ENCODE peak calls at places on chromosomes 7 and 10, in five cellular contexts. One of them, this sample, is unnamed.

GRCh38 chr10:114266521-114266920 is 27.5 kb downstream of the VWA2 start:
- DNase-seq in body of pancreas: peak
- DNase-seq in CD8-positive, alpha-beta T cell: no peak
- DNase-seq in endothelial cell: no peak
- DNase-seq in IMR-90: peak
- DNase-seq in this sample: no peak

GRCh38 chr10:77898323-77899079 is 28.1 kb downstream of the DLG5 start:
- DNase-seq in body of pancreas: peak
- DNase-seq in CD8-positive, alpha-beta T cell: no peak
- DNase-seq in endothelial cell: peak
- DNase-seq in IMR-90: no peak
- DNase-seq in this sample: no peak

GRCh38 chr7:93544686-93545085 is 29.8 kb downstream of the CALCR start:
- DNase-seq in body of pancreas: no peak
- DNase-seq in CD8-positive, alpha-beta T cell: no peak
- DNase-seq in endothelial cell: no peak
- DNase-seq in IMR-90: no peak
- DNase-seq in this sample: no peak

GRCh38 chr10:110431659-110432058 is 66.0 kb upstream of the DUSP5 start:
- DNase-seq in body of pancreas: no peak
- DNase-seq in CD8-positive, alpha-beta T cell: no peak
- DNase-seq in endothelial cell: no peak
- DNase-seq in IMR-90: no peak
- DNase-seq in this sample: no peak

GRCh38 chr7:76069238-76069638 is 21.3 kb downstream of the MDH2 start:
- DNase-seq in body of pancreas: peak
- DNase-seq in CD8-positive, alpha-beta T cell: no peak
- DNase-seq in endothelial cell: no peak
- DNase-seq in IMR-90: peak
- DNase-seq in this sample: peak

GRCh38 chr10:5752301-5752871 is 60.8 kb downstream of the GDI2 start:
- DNase-seq in body of pancreas: no peak
- DNase-seq in CD8-positive, alpha-beta T cell: no peak
- DNase-seq in endothelial cell: no peak
- DNase-seq in IMR-90: no peak
- DNase-seq in this sample: no peak

GRCh38 chr10:33566426-33566825 is 232.0 kb upstream of the NRP1 start:
- DNase-seq in body of pancreas: no peak
- DNase-seq in CD8-positive, alpha-beta T cell: no peak
- DNase-seq in endothelial cell: no peak
- DNase-seq in IMR-90: no peak
- DNase-seq in this sample: no peak

GRCh38 chr10:77661674-77662073 is 24.1 kb upstream of the KCNMA1 start:
- DNase-seq in body of pancreas: no peak
- DNase-seq in CD8-positive, alpha-beta T cell: no peak
- DNase-seq in endothelial cell: no peak
- DNase-seq in IMR-90: no peak
- DNase-seq in this sample: no peak

DNA sequence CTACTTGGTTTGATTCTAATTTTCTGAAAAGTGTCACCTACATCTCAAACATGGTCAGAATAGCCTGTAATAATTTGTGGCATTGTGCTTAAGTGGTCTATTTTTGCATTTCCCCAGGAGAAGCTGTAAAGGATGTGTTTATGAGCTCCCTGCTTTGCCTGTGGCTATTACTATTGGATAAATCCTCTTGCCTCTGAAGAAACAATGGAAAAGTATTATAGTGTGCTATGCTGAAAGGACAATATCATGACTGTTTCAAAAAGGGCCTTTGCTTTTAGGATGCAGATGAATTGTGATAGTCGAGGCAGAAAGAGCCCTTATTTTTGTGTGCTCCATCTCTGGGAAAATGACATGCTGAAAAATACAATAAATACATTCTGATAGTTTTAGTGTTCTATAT is 94.1 kb upstream of the ARMC3 start:
- DNase-seq in body of pancreas: no peak
- DNase-seq in CD8-positive, alpha-beta T cell: no peak
- DNase-seq in endothelial cell: no peak
- DNase-seq in IMR-90: no peak
- DNase-seq in this sample: no peak
- TF ChIP-seq CTCF in body of pancreas: no peak
- TF ChIP-seq CTCF in CD8-positive, alpha-beta T cell: no peak
- TF ChIP-seq CTCF in endothelial cell: no peak
- TF ChIP-seq CTCF in IMR-90: no peak
- TF ChIP-seq CTCF in this sample: no peak

GRCh38 chr10:117174439-117175214 is 22.7 kb upstream of the KCNK18 start:
- DNase-seq in body of pancreas: peak
- DNase-seq in CD8-positive, alpha-beta T cell: peak
- DNase-seq in endothelial cell: peak
- DNase-seq in IMR-90: peak
- DNase-seq in this sample: peak

GRCh38 chr10:117178190-117178589 is 19.1 kb upstream of the KCNK18 start:
- DNase-seq in body of pancreas: no peak
- DNase-seq in CD8-positive, alpha-beta T cell: no peak
- DNase-seq in endothelial cell: no peak
- DNase-seq in IMR-90: no peak
- DNase-seq in this sample: no peak

GRCh38 chr10:117170244-117170643 is 27.0 kb upstream of the KCNK18 start:
- DNase-seq in body of pancreas: no peak
- DNase-seq in CD8-positive, alpha-beta T cell: no peak
- DNase-seq in endothelial cell: no peak
- DNase-seq in IMR-90: no peak
- DNase-seq in this sample: no peak

GRCh38 chr10:117175901-117176534 is 21.3 kb upstream of the KCNK18 start:
- DNase-seq in body of pancreas: peak
- DNase-seq in CD8-positive, alpha-beta T cell: peak
- DNase-seq in endothelial cell: peak
- DNase-seq in IMR-90: peak
- DNase-seq in this sample: peak

DNA sequence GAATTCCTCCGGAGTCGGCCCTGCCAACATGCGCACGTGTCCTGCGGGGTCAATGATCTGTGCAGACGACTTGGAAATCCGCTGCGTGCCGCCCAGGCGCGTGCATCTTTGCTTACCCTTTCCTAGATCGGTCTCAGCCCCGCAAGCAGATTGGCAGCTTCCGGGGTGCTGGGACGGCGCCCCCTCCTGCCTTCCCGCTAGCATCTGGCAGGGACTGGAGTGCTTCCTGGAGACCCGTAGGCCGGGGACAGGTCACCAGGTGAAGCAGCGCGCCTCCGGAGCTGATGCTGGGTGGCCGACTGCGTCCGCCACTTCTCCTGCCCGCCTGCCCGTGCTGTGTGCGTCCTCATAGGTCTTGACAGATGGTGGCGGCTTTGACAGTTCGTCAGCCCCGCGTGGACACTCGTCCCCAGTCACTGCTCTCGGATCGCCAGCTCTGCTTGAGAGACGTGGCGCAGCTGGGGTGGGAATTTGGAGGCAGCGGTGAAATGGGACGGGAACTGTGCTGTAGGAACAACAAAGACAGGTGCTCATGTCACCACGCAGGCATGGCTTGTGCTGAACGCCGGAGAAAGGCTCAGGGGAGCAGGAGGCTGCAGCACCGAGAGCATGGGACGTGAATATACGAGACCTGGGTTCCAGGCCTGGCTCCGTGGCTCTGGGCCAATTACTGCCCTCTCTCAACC is 21.9 kb upstream of the KCNK18 start:
- DNase-seq in body of pancreas: peak
- DNase-seq in CD8-positive, alpha-beta T cell: peak
- DNase-seq in endothelial cell: peak
- DNase-seq in IMR-90: no peak
- DNase-seq in this sample: peak
- TF ChIP-seq CTCF in body of pancreas: peak
- TF ChIP-seq CTCF in CD8-positive, alpha-beta T cell: no peak
- TF ChIP-seq CTCF in endothelial cell: no peak
- TF ChIP-seq CTCF in IMR-90: no peak
- TF ChIP-seq CTCF in this sample: no peak

DNA sequence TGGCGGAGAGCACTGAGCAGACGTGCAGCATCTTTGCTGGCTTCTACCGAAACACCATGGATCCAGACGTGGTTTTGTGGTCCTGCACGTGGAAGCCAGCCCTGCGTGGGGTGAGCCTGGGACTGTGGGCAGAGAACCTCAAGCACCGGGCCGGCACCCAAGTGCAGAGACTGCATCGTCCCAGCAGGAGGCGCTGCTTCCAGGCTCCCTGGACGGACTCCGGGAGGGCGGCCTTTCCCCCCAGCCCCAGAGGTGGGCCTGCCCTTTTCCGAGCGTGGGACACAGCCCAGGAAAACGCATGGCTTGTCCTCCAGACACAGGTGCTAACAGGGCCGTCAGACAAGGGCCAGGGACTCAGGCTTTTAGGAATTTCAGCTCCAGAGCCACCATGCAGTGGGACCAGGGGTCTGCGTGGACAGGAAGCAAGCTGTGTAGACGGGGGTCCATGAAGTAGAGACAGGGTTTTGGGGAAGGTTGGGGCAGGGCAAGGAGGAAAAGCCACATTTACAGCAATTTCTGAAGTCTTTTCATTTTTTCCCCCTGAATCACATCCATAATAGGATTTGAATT is 303.9 kb downstream of the WDR37 start:
- DNase-seq in body of pancreas: no peak
- DNase-seq in CD8-positive, alpha-beta T cell: no peak
- DNase-seq in endothelial cell: peak
- DNase-seq in IMR-90: no peak
- DNase-seq in this sample: no peak
- TF ChIP-seq CTCF in body of pancreas: no peak
- TF ChIP-seq CTCF in CD8-positive, alpha-beta T cell: no peak
- TF ChIP-seq CTCF in endothelial cell: peak
- TF ChIP-seq CTCF in IMR-90: no peak
- TF ChIP-seq CTCF in this sample: no peak

GRCh38 chr7:449249-450019 is 70.2 kb downstream of the PDGFA start:
- DNase-seq in body of pancreas: no peak
- DNase-seq in CD8-positive, alpha-beta T cell: no peak
- DNase-seq in endothelial cell: no peak
- DNase-seq in IMR-90: no peak
- DNase-seq in this sample: no peak
- TF ChIP-seq CTCF in body of pancreas: no peak
- TF ChIP-seq CTCF in CD8-positive, alpha-beta T cell: no peak
- TF ChIP-seq CTCF in endothelial cell: no peak
- TF ChIP-seq CTCF in IMR-90: no peak
- TF ChIP-seq CTCF in this sample: no peak

GRCh38 chr7:71251706-71252105 is 119.8 kb downstream of the GALNT17 start:
- DNase-seq in body of pancreas: no peak
- DNase-seq in CD8-positive, alpha-beta T cell: no peak
- DNase-seq in endothelial cell: no peak
- DNase-seq in IMR-90: no peak
- DNase-seq in this sample: no peak
- TF ChIP-seq CTCF in body of pancreas: no peak
- TF ChIP-seq CTCF in CD8-positive, alpha-beta T cell: no peak
- TF ChIP-seq CTCF in endothelial cell: no peak
- TF ChIP-seq CTCF in IMR-90: no peak
- TF ChIP-seq CTCF in this sample: no peak

GRCh38 chr10:49141541-49142332 is 7.9 kb upstream of the FAM170B start:
- DNase-seq in body of pancreas: no peak
- DNase-seq in CD8-positive, alpha-beta T cell: no peak
- DNase-seq in endothelial cell: no peak
- DNase-seq in IMR-90: no peak
- DNase-seq in this sample: peak

GRCh38 chr10:49143249-49143648 is 9.4 kb upstream of the FAM170B start:
- DNase-seq in body of pancreas: no peak
- DNase-seq in CD8-positive, alpha-beta T cell: no peak
- DNase-seq in endothelial cell: no peak
- DNase-seq in IMR-90: no peak
- DNase-seq in this sample: no peak

GRCh38 chr10:49140306-49141175 is 6.7 kb upstream of the FAM170B start:
- DNase-seq in body of pancreas: no peak
- DNase-seq in CD8-positive, alpha-beta T cell: no peak
- DNase-seq in endothelial cell: no peak
- DNase-seq in IMR-90: no peak
- DNase-seq in this sample: no peak

GRCh38 chr10:49139866-49140195 is 6.0 kb upstream of the FAM170B start:
- DNase-seq in body of pancreas: no peak
- DNase-seq in CD8-positive, alpha-beta T cell: no peak
- DNase-seq in endothelial cell: no peak
- DNase-seq in IMR-90: peak
- DNase-seq in this sample: no peak

DNA sequence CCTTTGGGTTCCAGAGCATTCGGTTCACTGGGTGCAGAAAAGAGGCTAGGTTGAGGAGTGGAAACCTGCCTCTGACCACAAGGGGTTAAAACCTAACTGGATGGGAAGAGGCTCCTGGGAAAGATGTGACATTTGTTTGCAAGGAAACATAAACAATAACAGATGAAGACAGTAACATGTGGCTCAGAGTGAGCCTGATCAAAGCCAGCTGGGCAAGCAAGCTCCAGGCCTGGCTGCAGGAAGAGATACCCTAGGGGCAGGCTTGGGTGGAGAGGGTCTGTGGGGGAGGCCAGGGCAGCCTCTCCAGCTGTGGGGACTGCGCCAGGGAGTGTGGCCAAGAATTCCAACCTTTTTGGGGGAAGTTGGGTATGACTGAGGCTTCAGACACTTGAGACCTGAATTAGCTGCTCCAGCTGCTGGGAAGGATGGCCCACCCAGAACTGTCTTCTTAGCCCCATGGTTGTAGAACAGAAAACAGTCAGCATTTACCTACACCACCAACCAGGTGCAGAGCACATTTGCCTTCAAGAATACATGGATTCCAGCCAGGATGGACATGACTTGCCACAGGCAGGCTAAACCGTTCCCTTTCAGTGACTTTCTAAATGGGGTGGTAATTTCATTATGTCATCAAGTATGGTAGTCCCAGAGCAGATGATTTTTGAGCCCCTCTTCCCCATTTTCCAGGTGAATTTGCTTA is 10.3 kb upstream of the FAM170B start:
- DNase-seq in body of pancreas: no peak
- DNase-seq in CD8-positive, alpha-beta T cell: no peak
- DNase-seq in endothelial cell: no peak
- DNase-seq in IMR-90: peak
- DNase-seq in this sample: no peak
- TF ChIP-seq CTCF in body of pancreas: no peak
- TF ChIP-seq CTCF in CD8-positive, alpha-beta T cell: no peak
- TF ChIP-seq CTCF in endothelial cell: no peak
- TF ChIP-seq CTCF in IMR-90: no peak
- TF ChIP-seq CTCF in this sample: no peak

DNA sequence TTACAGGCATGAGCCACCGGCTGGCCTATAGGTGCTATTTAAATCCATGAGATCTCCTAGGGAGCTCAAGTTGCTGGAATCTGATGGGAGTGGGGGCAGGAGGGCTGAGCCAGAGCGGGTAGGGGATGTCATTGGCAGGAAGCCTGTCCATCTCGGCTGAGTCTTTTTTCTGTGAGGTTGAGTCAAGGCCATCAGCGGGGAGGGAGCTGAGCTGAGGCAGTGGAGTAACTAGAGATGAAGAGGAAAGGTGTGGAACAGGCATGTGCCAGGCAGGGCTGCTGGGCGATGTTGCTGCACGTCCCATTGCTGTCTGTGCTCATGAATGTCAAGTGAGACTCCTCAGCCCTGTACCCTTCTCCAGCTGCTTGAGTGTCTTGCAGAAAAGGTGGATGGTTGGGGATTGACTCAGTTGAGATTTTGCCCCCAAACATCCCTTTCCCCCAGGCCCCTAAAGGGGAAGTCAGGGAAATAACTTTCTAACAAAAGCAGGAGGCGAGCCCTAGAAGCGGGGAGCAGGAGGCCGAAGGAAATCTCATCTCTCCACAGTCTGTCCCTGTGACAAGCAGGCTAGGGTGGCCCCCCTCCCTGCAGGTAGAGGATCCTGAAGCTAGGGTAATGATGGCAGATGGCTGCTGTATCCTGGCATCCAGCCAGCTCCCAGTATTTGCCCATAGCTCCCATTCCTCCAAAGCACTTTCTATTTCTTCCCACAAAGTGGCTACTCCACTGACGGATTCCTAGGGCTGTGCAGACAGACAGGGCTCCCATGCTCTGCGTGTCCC is 5.4 kb downstream of the ATP6V1F start:
- DNase-seq in body of pancreas: peak
- DNase-seq in CD8-positive, alpha-beta T cell: no peak
- DNase-seq in endothelial cell: no peak
- DNase-seq in IMR-90: peak
- DNase-seq in this sample: no peak
- TF ChIP-seq CTCF in body of pancreas: no peak
- TF ChIP-seq CTCF in CD8-positive, alpha-beta T cell: no peak
- TF ChIP-seq CTCF in endothelial cell: no peak
- TF ChIP-seq CTCF in IMR-90: no peak
- TF ChIP-seq CTCF in this sample: no peak

This sample was measured in GM20000.